ENCODE peak calls at places on chromosomes 2 and 18, in four cellular contexts. C is AG09319, L is fibroblast of the aortic adventitia, B is RKO. I is an unnamed sample.

GRCh38 chr2:201450910-201451329 is 338 bp downstream of the TRAK2 start:
- DNase-seq in C (no peak), L (peak), B (peak), I (peak)

GRCh38 chr18:9823805-9824473 is 61.8 kb upstream of the TXNDC2 start:
- DNase-seq in C (no peak), L (peak), B (no peak), I (peak)

GRCh38 chr2:201175971-201176570 is 6.9 kb upstream of the CASP10 start:
- DNase-seq in C (no peak), L (no peak), B (no peak), I (no peak)

GRCh38 chr2:41896186-41896846 is 151.5 kb upstream of the PKDCC start:
- DNase-seq in C (no peak), L (no peak), B (no peak), I (no peak)

GRCh38 chr2:17555150-17555549 is 14.7 kb downstream of the VSNL1 start:
- DNase-seq in C (no peak), L (no peak), B (no peak), I (no peak)

GRCh38 chr18:31429623-31430022 is 17.9 kb upstream of the DSG3 start:
- DNase-seq in C (no peak), L (no peak), B (no peak), I (no peak)

GRCh38 chr18:79393181-79393598 is 2.5 kb upstream of the NFATC1 start:
- DNase-seq in C (no peak), L (no peak), B (no peak), I (peak)

GRCh38 chr2:111238336-111238735 is 117.6 kb downstream of the BCL2L11 start:
- DNase-seq in C (no peak), L (no peak), B (no peak), I (no peak)

GRCh38 chr18:12777543-12777942 is 74.7 kb downstream of the PSMG2 start:
- DNase-seq in C (no peak), L (no peak), B (no peak), I (no peak)

GRCh38 chr18:33210575-33211189 is 229.8 kb downstream of the CCDC178 start:
- DNase-seq in C (no peak), L (peak), B (peak), I (peak)

GRCh38 chr2:137220438-137220998 is 455.2 kb downstream of the THSD7B start:
- DNase-seq in C (peak), L (peak), B (no peak), I (no peak)

GRCh38 chr2:72539145-72539552 is 286.7 kb downstream of the EXOC6B start:
- DNase-seq in C (peak), L (peak), B (no peak), I (peak)

GRCh38 chr2:231717281-231718180 is 9.2 kb downstream of the PTMA start:
- DNase-seq in C (no peak), L (no peak), B (peak), I (peak)

GRCh38 chr18:9796933-9797549 is 88.7 kb upstream of the TXNDC2 start:
- DNase-seq in C (no peak), L (peak), B (no peak), I (no peak)

GRCh38 chr2:238499731-238500570 is 73.2 kb downstream of the ASB1 start:
- DNase-seq in C (no peak), L (no peak), B (no peak), I (no peak)

GRCh38 chr2:163800889-163801498 is 65.2 kb upstream of the FIGN start:
- DNase-seq in C (no peak), L (peak), B (no peak), I (peak)

GRCh38 chr2:7632420-7632819 is 715.2 kb downstream of the RNF144A start:
- DNase-seq in C (no peak), L (no peak), B (no peak), I (no peak)

GRCh38 chr2:194867328-194867727 is 789.7 kb upstream of the SLC39A10 start:
- DNase-seq in C (no peak), L (peak), B (peak), I (no peak)

GRCh38 chr2:37782721-37783438 is 111.4 kb upstream of the CDC42EP3 start:
- DNase-seq in C (no peak), L (no peak), B (no peak), I (peak)

GRCh38 chr2:177553176-177553909 is 160.8 kb downstream of the AGPS start:
- DNase-seq in C (no peak), L (no peak), B (peak), I (peak)

GRCh38 chr2:25331686-25332365 is 9.9 kb downstream of the DNMT3A start:
- DNase-seq in C (no peak), L (no peak), B (no peak), I (no peak)

GRCh38 chr18:41703744-41704530 is 251.1 kb upstream of the PIK3C3 start:
- DNase-seq in C (no peak), L (no peak), B (no peak), I (peak)

GRCh38 chr2:26333286-26333685 is 12.7 kb upstream of the SELENOI start:
- DNase-seq in C (no peak), L (no peak), B (no peak), I (no peak)

GRCh38 chr2:170714156-170715061 is 728 bp upstream of the SP5 start:
- DNase-seq in C (no peak), L (no peak), B (peak), I (peak)

GRCh38 chr2:168494190-168494711 is 38.2 kb downstream of the CERS6 start:
- DNase-seq in C (no peak), L (no peak), B (peak), I (no peak)

I was measured in AG08395.